ENCODE peak calls at places on chromosomes 6 and 20, in four cellular contexts. One of them, this sample, is unnamed. For H3K4me1, the result is how much of the 10 kb centered on the place peaks cover.

GRCh38 chr20:59585714-59586404 is 18.5 kb upstream of the PHACTR3 start:
- DNase-seq in body of pancreas: no peak
- DNase-seq in lung: no peak
- DNase-seq in transverse colon: no peak
- DNase-seq in this sample: no peak

GRCh38 chr20:22446613-22447447 is 137.5 kb downstream of the FOXA2 start:
- DNase-seq in body of pancreas: peak
- DNase-seq in transverse colon: no peak
- DNase-seq in lung: peak
- DNase-seq in this sample: no peak

GRCh38 chr6:165222315-165223025 is 86.9 kb downstream of the C6orf118 start:
- DNase-seq in lung: no peak
- DNase-seq in transverse colon: no peak
- DNase-seq in body of pancreas: no peak
- DNase-seq in this sample: no peak

GRCh38 chr20:46752639-46753235 is 43.3 kb downstream of the SLC2A10 start:
- DNase-seq in transverse colon: peak
- DNase-seq in body of pancreas: peak
- DNase-seq in lung: peak
- DNase-seq in this sample: peak

GRCh38 chr6:35158520-35158919 is 17.4 kb upstream of the TCP11 start:
- DNase-seq in body of pancreas: no peak
- DNase-seq in transverse colon: no peak
- DNase-seq in lung: no peak
- DNase-seq in this sample: no peak

GRCh38 chr6:112986270-112986669 is 639.1 kb downstream of the RFPL4B start:
- DNase-seq in transverse colon: no peak
- DNase-seq in body of pancreas: no peak
- DNase-seq in lung: no peak
- DNase-seq in this sample: no peak

GRCh38 chr6:19870322-19870721 is 33.2 kb downstream of the ID4 start:
- DNase-seq in transverse colon: no peak
- DNase-seq in lung: no peak
- DNase-seq in body of pancreas: peak
- DNase-seq in this sample: no peak

GRCh38 chr20:23479043-23479442 is 11.9 kb upstream of the CST8 start:
- DNase-seq in body of pancreas: no peak
- DNase-seq in lung: no peak
- DNase-seq in transverse colon: no peak
- DNase-seq in this sample: no peak

GRCh38 chr6:160931378-160932343 is 59.9 kb upstream of the MAP3K4 start:
- DNase-seq in body of pancreas: no peak
- DNase-seq in lung: no peak
- DNase-seq in transverse colon: no peak
- DNase-seq in this sample: no peak

GRCh38 chr6:41280658-41281057 is 5.8 kb downstream of the TREM1 start:
- DNase-seq in transverse colon: no peak
- DNase-seq in body of pancreas: no peak
- DNase-seq in lung: no peak
- DNase-seq in this sample: no peak

GRCh38 chr20:5569021-5569420 is 181.2 kb upstream of the SHLD1 start:
- DNase-seq in transverse colon: peak
- DNase-seq in body of pancreas: peak
- DNase-seq in lung: no peak
- DNase-seq in this sample: peak

GRCh38 chr6:67285770-67286495 is 1349.1 kb upstream of the ADGRB3 start:
- DNase-seq in lung: no peak
- DNase-seq in transverse colon: no peak
- DNase-seq in body of pancreas: no peak
- DNase-seq in this sample: no peak

GRCh38 chr20:653110-653589 is at the start of gene SRXN1:
- DNase-seq in transverse colon: peak
- DNase-seq in lung: peak
- DNase-seq in body of pancreas: peak
- DNase-seq in this sample: peak

GRCh38 chr6:41408982-41409381 is 73.6 kb downstream of the NCR2 start:
- DNase-seq in body of pancreas: no peak
- DNase-seq in lung: no peak
- DNase-seq in transverse colon: no peak
- DNase-seq in this sample: no peak

GRCh38 chr6:98118357-98119045 is 715.9 kb upstream of the POU3F2 start:
- DNase-seq in transverse colon: no peak
- DNase-seq in body of pancreas: no peak
- DNase-seq in lung: no peak
- DNase-seq in this sample: no peak

GRCh38 chr20:63877755-63878470 is 12.8 kb downstream of the TPD52L2 start:
- DNase-seq in lung: no peak
- DNase-seq in transverse colon: no peak
- DNase-seq in body of pancreas: no peak
- DNase-seq in this sample: no peak

GRCh38 chr20:47392015-47392720 is 35.7 kb upstream of the ZMYND8 start:
- DNase-seq in lung: peak
- DNase-seq in body of pancreas: no peak
- DNase-seq in transverse colon: no peak
- DNase-seq in this sample: peak

GRCh38 chr6:23316131-23316530 is 746.8 kb downstream of the HDGFL1 start:
- DNase-seq in transverse colon: no peak
- DNase-seq in lung: no peak
- DNase-seq in body of pancreas: no peak
- DNase-seq in this sample: no peak

GRCh38 chr20:52054123-52054522 is 137.5 kb downstream of the ZFP64 start:
- DNase-seq in transverse colon: peak
- DNase-seq in lung: no peak
- DNase-seq in body of pancreas: no peak
- DNase-seq in this sample: peak

GRCh38 chr20:49936153-49937022 is at the start of gene RNF114:
- DNase-seq in transverse colon: peak
- DNase-seq in body of pancreas: peak
- DNase-seq in lung: peak
- DNase-seq in this sample: peak

GRCh38 chr6:89002523-89002922 is 39.1 kb upstream of the RNGTT start:
- DNase-seq in body of pancreas: no peak
- DNase-seq in lung: no peak
- DNase-seq in transverse colon: no peak
- DNase-seq in this sample: no peak

GRCh38 chr20:59787186-59787890 is 146.1 kb downstream of the SYCP2 start:
- DNase-seq in body of pancreas: no peak
- DNase-seq in lung: no peak
- DNase-seq in transverse colon: no peak
- DNase-seq in this sample: no peak

GRCh38 chr6:71139249-71139648 is 149.4 kb upstream of the OGFRL1 start:
- DNase-seq in lung: no peak
- DNase-seq in body of pancreas: no peak
- DNase-seq in transverse colon: no peak
- DNase-seq in this sample: no peak

GRCh38 chr6:25556516-25556915 is 95.5 kb upstream of the SCGN start:
- DNase-seq in lung: peak
- DNase-seq in transverse colon: peak
- DNase-seq in body of pancreas: peak
- DNase-seq in this sample: peak

GRCh38 chr6:143018955-143019354 is 41.7 kb upstream of the AIG1 start:
- DNase-seq in body of pancreas: no peak
- DNase-seq in transverse colon: no peak
- DNase-seq in lung: no peak
- DNase-seq in this sample: no peak

GRCh38 chr20:17226410-17227198 is at the start of gene PCSK2:
- DNase-seq in lung: peak
- DNase-seq in transverse colon: peak
- DNase-seq in body of pancreas: peak
- DNase-seq in this sample: peak

GRCh38 chr6:149129401-149130077 is 188.0 kb upstream of the TAB2 start:
- DNase-seq in lung: no peak
- DNase-seq in body of pancreas: no peak
- DNase-seq in transverse colon: no peak
- DNase-seq in this sample: no peak

GRCh38 chr20:20343886-20344381 is 24.0 kb upstream of the INSM1 start:
- DNase-seq in transverse colon: no peak
- DNase-seq in lung: no peak
- DNase-seq in body of pancreas: no peak
- DNase-seq in this sample: no peak

GRCh38 chr20:35828916-35829315 is 57.1 kb downstream of the PHF20 start:
- DNase-seq in lung: no peak
- DNase-seq in transverse colon: no peak
- DNase-seq in body of pancreas: no peak
- DNase-seq in this sample: no peak

GRCh38 chr6:3755637-3756515 is 4.4 kb upstream of the PXDC1 start:
- DNase-seq in lung: no peak
- DNase-seq in transverse colon: no peak
- DNase-seq in body of pancreas: no peak
- DNase-seq in this sample: no peak

GRCh38 chr6:33425668-33426577 is 6.1 kb downstream of the SYNGAP1 start:
- DNase-seq in lung: peak
- DNase-seq in body of pancreas: peak
- DNase-seq in transverse colon: peak
- DNase-seq in this sample: peak

GRCh38 chr20:10636326-10636818 is 37.4 kb downstream of the JAG1 start:
- DNase-seq in transverse colon: no peak
- DNase-seq in body of pancreas: no peak
- DNase-seq in lung: no peak
- DNase-seq in this sample: peak

GRCh38 chr6:64908104-64908503 is 798.9 kb downstream of the EYS start:
- DNase-seq in lung: no peak
- DNase-seq in body of pancreas: no peak
- DNase-seq in transverse colon: no peak
- DNase-seq in this sample: no peak

GRCh38 chr6:104698979-104699378 is 160.7 kb downstream of the HACE1 start:
- DNase-seq in body of pancreas: no peak
- DNase-seq in transverse colon: no peak
- DNase-seq in lung: no peak
- DNase-seq in this sample: no peak

GRCh38 chr6:148304976-148305375 is 37.7 kb upstream of the SASH1 start:
- DNase-seq in body of pancreas: no peak
- DNase-seq in transverse colon: no peak
- DNase-seq in lung: no peak
- DNase-seq in this sample: no peak

GRCh38 chr6:126664271-126664670 is 324.4 kb downstream of the CENPW start:
- DNase-seq in lung: no peak
- DNase-seq in body of pancreas: no peak
- DNase-seq in transverse colon: no peak
- DNase-seq in this sample: no peak

GRCh38 chr6:89611666-89612065 is 26.9 kb downstream of the LYRM2 start:
- DNase-seq in transverse colon: no peak
- DNase-seq in lung: no peak
- DNase-seq in body of pancreas: no peak
- DNase-seq in this sample: no peak

DNA sequence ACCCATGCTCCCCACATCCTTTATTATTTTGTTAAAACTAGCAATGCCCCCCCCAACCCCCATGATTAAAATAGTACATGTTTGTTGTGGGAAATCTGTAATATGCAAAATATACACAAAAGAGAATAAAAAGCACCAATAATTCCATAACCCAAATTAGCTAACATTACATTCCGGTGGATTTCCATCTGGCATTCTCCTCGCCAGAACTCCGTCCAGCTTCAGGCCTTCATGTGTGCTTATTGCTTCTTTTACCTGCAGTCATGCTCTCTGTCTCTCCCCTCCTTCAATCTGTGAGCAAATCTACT is 25.5 kb upstream of the IER3 start:
- DNase-seq in lung: no peak
- DNase-seq in body of pancreas: no peak
- DNase-seq in transverse colon: no peak
- DNase-seq in this sample: no peak
- H3K27ac ChIP-seq in lung: peak
- H3K27ac ChIP-seq in body of pancreas: peak
- H3K27ac ChIP-seq in transverse colon: peak
- H3K27ac ChIP-seq in this sample: peak

GRCh38 chr20:25668446-25668845 is 28.2 kb downstream of the ZNF337 start:
- DNase-seq in transverse colon: no peak
- DNase-seq in lung: no peak
- DNase-seq in body of pancreas: no peak
- DNase-seq in this sample: no peak
- H3K4me1 ChIP-seq in transverse colon: under half
- H3K4me1 ChIP-seq in lung: under half
- H3K4me1 ChIP-seq in body of pancreas: under half
- H3K4me1 ChIP-seq in this sample: under half

DNA sequence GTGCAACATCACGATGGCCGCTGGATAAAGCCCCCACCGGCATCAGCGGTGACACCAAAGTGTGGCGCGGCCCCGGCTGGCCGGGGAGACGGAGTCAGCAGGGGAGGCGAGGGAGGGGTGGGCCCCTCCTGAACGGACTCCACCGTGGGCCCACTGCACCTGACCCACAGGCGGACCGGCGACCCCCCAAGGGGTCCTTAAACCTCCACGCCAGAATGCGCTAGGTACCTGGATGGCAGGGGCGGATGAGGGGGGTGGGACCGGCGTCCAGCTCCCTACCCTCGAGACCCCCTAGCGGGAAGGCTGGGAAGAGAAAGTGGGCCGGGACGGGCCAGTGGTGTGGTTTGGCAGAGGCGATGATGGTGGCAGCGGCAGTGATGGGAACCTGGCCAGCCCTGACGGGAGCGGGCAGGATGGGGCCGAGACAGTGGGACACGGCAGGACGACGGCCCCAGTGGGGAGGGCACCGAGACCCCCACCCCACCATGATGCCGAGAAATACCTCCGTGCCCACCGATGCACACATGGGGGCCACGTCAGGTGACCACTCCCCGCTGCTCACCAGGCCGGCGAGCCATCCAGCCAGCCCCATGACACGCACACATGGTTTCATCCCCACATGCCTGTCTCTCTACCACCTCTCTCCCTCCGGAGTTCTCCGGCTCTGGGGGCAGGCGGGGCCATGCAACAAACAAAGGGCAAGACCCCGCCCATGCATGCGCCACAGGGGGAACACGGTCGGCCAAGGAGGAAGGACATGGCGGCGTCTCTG is 771.9 kb upstream of the DEFB115 start:
- DNase-seq in transverse colon: no peak
- DNase-seq in lung: no peak
- DNase-seq in body of pancreas: no peak
- DNase-seq in this sample: no peak
- H3K27ac ChIP-seq in transverse colon: no peak
- H3K27ac ChIP-seq in lung: no peak
- H3K27ac ChIP-seq in body of pancreas: no peak
- H3K27ac ChIP-seq in this sample: no peak

DNA sequence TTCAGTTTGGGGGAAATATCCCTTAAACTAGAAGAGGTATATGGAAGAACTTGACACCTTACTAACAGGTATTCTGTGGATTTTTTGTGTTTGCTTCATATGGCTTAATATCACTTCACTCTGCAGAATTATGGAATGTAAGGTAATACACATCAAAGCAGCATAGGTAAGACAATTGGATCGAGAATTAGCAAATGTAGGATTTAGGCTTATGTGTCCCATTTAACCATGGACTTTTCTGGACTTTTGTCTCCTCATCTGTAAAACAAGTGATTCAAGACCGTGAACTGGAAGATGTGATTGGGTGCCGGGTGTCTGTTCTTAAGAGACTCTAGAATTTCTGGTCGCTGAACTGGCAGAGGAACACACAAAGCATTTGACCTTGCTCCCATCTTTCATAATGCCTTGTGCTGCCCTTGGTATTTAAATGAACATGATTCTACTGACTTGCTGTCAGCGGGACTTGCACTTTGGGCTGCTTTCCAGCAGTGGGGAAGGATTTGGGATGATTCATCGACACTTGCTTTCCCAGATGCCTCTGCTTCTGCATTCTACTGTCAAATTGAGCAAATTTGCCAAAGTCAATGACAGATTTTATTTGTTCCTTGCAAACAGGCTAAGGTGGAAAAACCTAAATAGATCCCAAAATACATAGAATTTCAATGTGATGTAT is 199.8 kb downstream of the PLCB1 start:
- DNase-seq in transverse colon: no peak
- DNase-seq in lung: no peak
- DNase-seq in body of pancreas: peak
- DNase-seq in this sample: no peak
- H3K4me1 ChIP-seq in transverse colon: under half
- H3K4me1 ChIP-seq in lung: under half
- H3K4me1 ChIP-seq in body of pancreas: under half
- H3K4me1 ChIP-seq in this sample: under half